ENCODE peak calls at places on chromosomes 11 and 22, in seven cellular contexts. One of them, this sample, is unnamed.

GRCh38 chr11:134275534-134276395 is at the start of gene GLB1L3:
- DNase-seq in lung: no peak
- DNase-seq in neural progenitor cell: peak
- DNase-seq in fibroblast of mammary gland: no peak
- DNase-seq in fibroblast of pulmonary artery: no peak
- DNase-seq in cardiac muscle cell: peak
- DNase-seq in CD8-positive, alpha-beta T cell: peak
- DNase-seq in this sample: peak

GRCh38 chr11:119639642-119640205 is 89.3 kb downstream of the NECTIN1 start:
- DNase-seq in cardiac muscle cell: no peak
- DNase-seq in neural progenitor cell: peak
- DNase-seq in fibroblast of pulmonary artery: no peak
- DNase-seq in lung: no peak
- DNase-seq in CD8-positive, alpha-beta T cell: no peak
- DNase-seq in fibroblast of mammary gland: no peak
- DNase-seq in this sample: no peak

GRCh38 chr11:102287963-102288744 is 29.1 kb upstream of the BIRC3 start:
- DNase-seq in lung: peak
- DNase-seq in cardiac muscle cell: peak
- DNase-seq in fibroblast of mammary gland: peak
- DNase-seq in fibroblast of pulmonary artery: peak
- DNase-seq in CD8-positive, alpha-beta T cell: no peak
- DNase-seq in neural progenitor cell: peak
- DNase-seq in this sample: no peak

GRCh38 chr11:66363805-66364535 is 7.6 kb downstream of the SLC29A2 start:
- DNase-seq in cardiac muscle cell: no peak
- DNase-seq in fibroblast of pulmonary artery: peak
- DNase-seq in neural progenitor cell: peak
- DNase-seq in CD8-positive, alpha-beta T cell: peak
- DNase-seq in fibroblast of mammary gland: peak
- DNase-seq in lung: peak
- DNase-seq in this sample: peak

GRCh38 chr22:41286639-41287091 is 678 bp upstream of the RANGAP1 start:
- DNase-seq in fibroblast of pulmonary artery: peak
- DNase-seq in lung: peak
- DNase-seq in fibroblast of mammary gland: peak
- DNase-seq in cardiac muscle cell: no peak
- DNase-seq in CD8-positive, alpha-beta T cell: no peak
- DNase-seq in neural progenitor cell: no peak
- DNase-seq in this sample: no peak

GRCh38 chr11:96567193-96567592 is 177.4 kb downstream of the JRKL start:
- DNase-seq in neural progenitor cell: peak
- DNase-seq in fibroblast of pulmonary artery: peak
- DNase-seq in lung: no peak
- DNase-seq in CD8-positive, alpha-beta T cell: no peak
- DNase-seq in cardiac muscle cell: peak
- DNase-seq in fibroblast of mammary gland: peak
- DNase-seq in this sample: no peak

GRCh38 chr11:72629266-72629665 is 45.0 kb downstream of the PDE2A start:
- DNase-seq in lung: no peak
- DNase-seq in cardiac muscle cell: no peak
- DNase-seq in neural progenitor cell: no peak
- DNase-seq in CD8-positive, alpha-beta T cell: no peak
- DNase-seq in fibroblast of pulmonary artery: no peak
- DNase-seq in fibroblast of mammary gland: no peak
- DNase-seq in this sample: no peak

GRCh38 chr11:114026355-114026754 is 33.2 kb upstream of the ZBTB16 start:
- DNase-seq in cardiac muscle cell: peak
- DNase-seq in fibroblast of mammary gland: peak
- DNase-seq in fibroblast of pulmonary artery: peak
- DNase-seq in lung: no peak
- DNase-seq in CD8-positive, alpha-beta T cell: no peak
- DNase-seq in neural progenitor cell: peak
- DNase-seq in this sample: no peak

GRCh38 chr11:19116971-19117759 is at the start of gene ZDHHC13:
- DNase-seq in fibroblast of pulmonary artery: peak
- DNase-seq in CD8-positive, alpha-beta T cell: peak
- DNase-seq in cardiac muscle cell: peak
- DNase-seq in neural progenitor cell: peak
- DNase-seq in fibroblast of mammary gland: peak
- DNase-seq in lung: peak
- DNase-seq in this sample: peak
- TF ChIP-seq CTCF in fibroblast of pulmonary artery: peak
- TF ChIP-seq CTCF in CD8-positive, alpha-beta T cell: no peak
- TF ChIP-seq CTCF in cardiac muscle cell: peak
- TF ChIP-seq CTCF in neural progenitor cell: peak
- TF ChIP-seq CTCF in fibroblast of mammary gland: peak
- TF ChIP-seq CTCF in lung: no peak
- TF ChIP-seq CTCF in this sample: peak

GRCh38 chr11:50275133-50275532 is 242.5 kb downstream of the OR4C45 start:
- DNase-seq in CD8-positive, alpha-beta T cell: no peak
- DNase-seq in fibroblast of pulmonary artery: no peak
- DNase-seq in lung: no peak
- DNase-seq in fibroblast of mammary gland: no peak
- DNase-seq in cardiac muscle cell: no peak
- DNase-seq in neural progenitor cell: no peak
- DNase-seq in this sample: no peak

GRCh38 chr11:50278756-50279155 is 246.1 kb downstream of the OR4C45 start:
- DNase-seq in fibroblast of pulmonary artery: no peak
- DNase-seq in neural progenitor cell: no peak
- DNase-seq in CD8-positive, alpha-beta T cell: no peak
- DNase-seq in fibroblast of mammary gland: no peak
- DNase-seq in lung: no peak
- DNase-seq in cardiac muscle cell: no peak
- DNase-seq in this sample: no peak
- TF ChIP-seq CTCF in fibroblast of pulmonary artery: no peak
- TF ChIP-seq CTCF in neural progenitor cell: no peak
- TF ChIP-seq CTCF in CD8-positive, alpha-beta T cell: no peak
- TF ChIP-seq CTCF in fibroblast of mammary gland: no peak
- TF ChIP-seq CTCF in lung: no peak
- TF ChIP-seq CTCF in cardiac muscle cell: no peak
- TF ChIP-seq CTCF in this sample: no peak

GRCh38 chr22:46263208-46263575 is at the start of gene PKDREJ:
- DNase-seq in lung: no peak
- DNase-seq in cardiac muscle cell: no peak
- DNase-seq in neural progenitor cell: no peak
- DNase-seq in fibroblast of mammary gland: no peak
- DNase-seq in CD8-positive, alpha-beta T cell: no peak
- DNase-seq in fibroblast of pulmonary artery: no peak
- DNase-seq in this sample: no peak

GRCh38 chr22:46260038-46260437 is 3.1 kb downstream of the PKDREJ start:
- DNase-seq in fibroblast of pulmonary artery: no peak
- DNase-seq in cardiac muscle cell: no peak
- DNase-seq in neural progenitor cell: no peak
- DNase-seq in fibroblast of mammary gland: no peak
- DNase-seq in lung: no peak
- DNase-seq in CD8-positive, alpha-beta T cell: no peak
- DNase-seq in this sample: no peak

GRCh38 chr22:46267431-46268279 is at the start of gene TTC38:
- DNase-seq in lung: peak
- DNase-seq in CD8-positive, alpha-beta T cell: peak
- DNase-seq in fibroblast of pulmonary artery: peak
- DNase-seq in fibroblast of mammary gland: peak
- DNase-seq in cardiac muscle cell: peak
- DNase-seq in neural progenitor cell: peak
- DNase-seq in this sample: peak

GRCh38 chr22:46259374-46259773 is 3.8 kb downstream of the PKDREJ start:
- DNase-seq in cardiac muscle cell: no peak
- DNase-seq in fibroblast of pulmonary artery: no peak
- DNase-seq in lung: no peak
- DNase-seq in neural progenitor cell: no peak
- DNase-seq in CD8-positive, alpha-beta T cell: no peak
- DNase-seq in fibroblast of mammary gland: no peak
- DNase-seq in this sample: no peak

GRCh38 chr22:46262449-46263207 is 515 bp downstream of the PKDREJ start:
- DNase-seq in neural progenitor cell: peak
- DNase-seq in fibroblast of pulmonary artery: peak
- DNase-seq in lung: peak
- DNase-seq in cardiac muscle cell: peak
- DNase-seq in CD8-positive, alpha-beta T cell: no peak
- DNase-seq in fibroblast of mammary gland: peak
- DNase-seq in this sample: peak
- TF ChIP-seq CTCF in neural progenitor cell: peak
- TF ChIP-seq CTCF in fibroblast of pulmonary artery: peak
- TF ChIP-seq CTCF in lung: peak
- TF ChIP-seq CTCF in cardiac muscle cell: peak
- TF ChIP-seq CTCF in CD8-positive, alpha-beta T cell: no peak
- TF ChIP-seq CTCF in fibroblast of mammary gland: no peak
- TF ChIP-seq CTCF in this sample: peak

GRCh38 chr22:32444068-32444467 is 20.2 kb downstream of the BPIFC start:
- DNase-seq in lung: no peak
- DNase-seq in cardiac muscle cell: no peak
- DNase-seq in fibroblast of mammary gland: peak
- DNase-seq in CD8-positive, alpha-beta T cell: no peak
- DNase-seq in neural progenitor cell: peak
- DNase-seq in fibroblast of pulmonary artery: peak
- DNase-seq in this sample: no peak
- TF ChIP-seq CTCF in lung: no peak
- TF ChIP-seq CTCF in cardiac muscle cell: peak
- TF ChIP-seq CTCF in fibroblast of mammary gland: peak
- TF ChIP-seq CTCF in CD8-positive, alpha-beta T cell: no peak
- TF ChIP-seq CTCF in neural progenitor cell: peak
- TF ChIP-seq CTCF in fibroblast of pulmonary artery: peak
- TF ChIP-seq CTCF in this sample: no peak

GRCh38 chr11:22472306-22472705 is 134.1 kb downstream of the SLC17A6 start:
- DNase-seq in CD8-positive, alpha-beta T cell: no peak
- DNase-seq in fibroblast of mammary gland: no peak
- DNase-seq in neural progenitor cell: peak
- DNase-seq in lung: no peak
- DNase-seq in cardiac muscle cell: no peak
- DNase-seq in fibroblast of pulmonary artery: peak
- DNase-seq in this sample: no peak
- TF ChIP-seq CTCF in CD8-positive, alpha-beta T cell: no peak
- TF ChIP-seq CTCF in fibroblast of mammary gland: peak
- TF ChIP-seq CTCF in neural progenitor cell: peak
- TF ChIP-seq CTCF in lung: no peak
- TF ChIP-seq CTCF in cardiac muscle cell: peak
- TF ChIP-seq CTCF in fibroblast of pulmonary artery: peak
- TF ChIP-seq CTCF in this sample: no peak

DNA sequence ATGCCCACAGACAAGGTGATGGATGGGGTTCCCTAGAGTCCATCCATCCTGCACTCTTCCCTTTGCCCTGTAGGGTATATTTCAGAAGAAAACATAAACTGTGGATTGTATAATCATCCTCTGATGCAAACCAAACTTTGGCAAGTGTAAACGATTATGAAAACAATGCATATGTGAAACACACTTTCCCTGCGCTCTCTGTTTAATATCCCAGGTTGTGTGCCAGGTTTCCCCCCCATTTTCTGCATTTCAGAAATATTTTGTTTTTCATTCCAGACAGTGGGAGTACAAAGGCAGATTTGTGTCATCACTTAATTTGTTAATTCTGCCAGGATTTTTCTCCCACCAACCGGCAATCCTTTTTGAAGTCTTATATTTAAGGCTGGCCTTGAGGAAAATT is 110.0 kb downstream of the LDLRAD3 start:
- DNase-seq in CD8-positive, alpha-beta T cell: no peak
- DNase-seq in fibroblast of pulmonary artery: peak
- DNase-seq in neural progenitor cell: no peak
- DNase-seq in lung: no peak
- DNase-seq in fibroblast of mammary gland: no peak
- DNase-seq in cardiac muscle cell: no peak
- DNase-seq in this sample: no peak
- TF ChIP-seq CTCF in CD8-positive, alpha-beta T cell: no peak
- TF ChIP-seq CTCF in fibroblast of pulmonary artery: peak
- TF ChIP-seq CTCF in neural progenitor cell: no peak
- TF ChIP-seq CTCF in lung: no peak
- TF ChIP-seq CTCF in fibroblast of mammary gland: no peak
- TF ChIP-seq CTCF in cardiac muscle cell: peak
- TF ChIP-seq CTCF in this sample: no peak

This sample was measured in progenitor cell of endocrine pancreas.